ENCODE peak calls at places on chromosomes 4 and X, in nine cellular contexts. I is natural killer cell, F is colonic mucosa, S is H1, G is Calu3, T is fibroblast of lung, Y is breast epithelium, K is lower lobe of right lung, B is AG09309. V is an unnamed sample.

GRCh38 chrX:41543022-41543421 is 95.9 kb downstream of the NYX start:
- DNase-seq in I (no peak), F (no peak), S (no peak), G (no peak), T (no peak), Y (no peak), K (no peak), B (no peak), V (no peak)

GRCh38 chrX:108439961-108440696 is 491 bp downstream of the COL4A5 start:
- DNase-seq in I (no peak), F (no peak), S (no peak), G (peak), T (peak), Y (no peak), K (peak), B (no peak), V (no peak)

GRCh38 chr4:174111350-174111888 is 172.0 kb downstream of the FBXO8 start:
- DNase-seq in I (no peak), F (no peak), S (no peak), G (no peak), T (no peak), Y (no peak), K (no peak), B (no peak), V (no peak)

GRCh38 chr4:141587897-141588296 is 48.5 kb upstream of the IL15 start:
- DNase-seq in I (no peak), F (no peak), S (no peak), G (no peak), T (peak), Y (no peak), K (no peak), B (no peak), V (no peak)

GRCh38 chrX:151675121-151675746 is 20.0 kb upstream of the PRRG3 start:
- DNase-seq in I (no peak), F (no peak), S (no peak), G (no peak), T (no peak), Y (no peak), K (no peak), B (no peak), V (no peak)

GRCh38 chrX:19964017-19964710 is 26.7 kb downstream of the BCLAF3 start:
- DNase-seq in I (no peak), F (no peak), S (no peak), G (no peak), T (peak), Y (no peak), K (no peak), B (no peak), V (no peak)

GRCh38 chr4:173318648-173319211 is 15.4 kb downstream of the HMGB2 start:
- DNase-seq in I (no peak), F (no peak), S (no peak), G (no peak), T (peak), Y (no peak), K (no peak), B (no peak), V (no peak)

GRCh38 chrX:70454441-70455365 is 10.1 kb downstream of the DLG3 start:
- DNase-seq in I (peak), F (peak), S (peak), G (peak), T (peak), Y (peak), K (peak), B (no peak), V (peak)

GRCh38 chr4:55080174-55080865 is 45.1 kb downstream of the KDR start:
- DNase-seq in I (no peak), F (no peak), S (no peak), G (no peak), T (peak), Y (no peak), K (no peak), B (peak), V (no peak)

GRCh38 chrX:95383778-95384177 is 1300.9 kb upstream of the DIAPH2 start:
- DNase-seq in I (no peak), F (no peak), S (no peak), G (no peak), T (no peak), Y (no peak), K (no peak), B (no peak), V (no peak)

GRCh38 chr4:104465201-104465600 is 29.5 kb downstream of the CXXC4 start:
- DNase-seq in I (no peak), F (no peak), S (no peak), G (no peak), T (no peak), Y (no peak), K (no peak), B (no peak), V (no peak)

GRCh38 chrX:129957241-129958099 is 25.0 kb upstream of the BCORL1 start:
- DNase-seq in I (no peak), F (peak), S (no peak), G (peak), T (peak), Y (no peak), K (peak), B (no peak), V (no peak)

GRCh38 chrX:123685273-123685672 is 47.6 kb downstream of the THOC2 start:
- DNase-seq in I (no peak), F (no peak), S (no peak), G (no peak), T (no peak), Y (no peak), K (no peak), B (no peak), V (no peak)
- TF ChIP-seq CTCF in I (no peak), F (no peak), S (no peak), G (no peak), T (no peak), Y (no peak), K (no peak), B (no peak), V (no peak)

GRCh38 chr4:106201373-106201772 is 114.6 kb downstream of the TBCK start:
- DNase-seq in I (no peak), F (no peak), S (no peak), G (no peak), T (peak), Y (no peak), K (no peak), B (no peak), V (no peak)
- TF ChIP-seq CTCF in I (peak), F (no peak), S (peak), G (no peak), T (peak), Y (no peak), K (no peak), B (peak), V (no peak)

DNA sequence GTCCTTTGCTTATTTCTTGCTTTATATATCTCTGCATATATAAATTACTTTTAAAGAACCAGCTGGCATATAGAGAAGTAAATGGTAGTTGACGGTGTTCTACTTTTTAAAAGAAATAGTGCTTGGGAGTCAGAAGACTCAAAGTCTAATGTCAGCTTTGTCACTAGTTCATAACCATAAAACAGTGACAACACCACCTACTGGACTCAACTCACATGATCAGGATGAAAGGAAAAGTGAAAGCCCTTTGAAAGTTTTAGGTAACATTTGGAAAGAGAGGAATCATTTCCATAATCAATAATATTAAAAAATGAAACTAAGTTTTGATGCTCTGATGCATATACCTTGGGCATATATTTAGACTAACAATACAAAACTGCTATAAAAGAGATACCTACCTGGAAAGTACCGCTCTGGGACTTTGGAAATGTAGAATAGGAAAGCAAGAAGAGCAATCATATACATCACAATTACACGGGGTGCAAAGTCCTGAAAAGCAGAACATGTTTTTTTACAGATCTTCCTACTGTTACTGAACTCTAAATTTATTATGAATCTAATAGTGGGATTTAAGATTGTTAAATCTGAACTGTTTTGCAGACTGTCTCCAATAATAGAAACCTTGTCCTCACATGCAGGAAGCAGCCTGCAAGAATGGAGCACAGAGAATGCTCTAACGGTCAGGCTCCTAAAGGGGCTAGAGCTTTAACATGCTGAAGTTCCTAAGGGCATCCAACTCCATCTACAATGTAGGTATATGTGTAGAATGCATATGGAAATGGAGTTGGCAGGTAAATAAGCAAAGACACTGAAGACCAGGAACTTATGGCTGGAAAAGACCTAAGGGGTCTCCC is 15.6 kb downstream of the PAQR3 start:
- DNase-seq in I (no peak), F (no peak), S (no peak), G (no peak), T (no peak), Y (no peak), K (no peak), B (no peak), V (no peak)
- TF ChIP-seq CTCF in I (no peak), F (no peak), S (no peak), G (no peak), T (no peak), Y (no peak), K (no peak), B (no peak), V (no peak)

DNA sequence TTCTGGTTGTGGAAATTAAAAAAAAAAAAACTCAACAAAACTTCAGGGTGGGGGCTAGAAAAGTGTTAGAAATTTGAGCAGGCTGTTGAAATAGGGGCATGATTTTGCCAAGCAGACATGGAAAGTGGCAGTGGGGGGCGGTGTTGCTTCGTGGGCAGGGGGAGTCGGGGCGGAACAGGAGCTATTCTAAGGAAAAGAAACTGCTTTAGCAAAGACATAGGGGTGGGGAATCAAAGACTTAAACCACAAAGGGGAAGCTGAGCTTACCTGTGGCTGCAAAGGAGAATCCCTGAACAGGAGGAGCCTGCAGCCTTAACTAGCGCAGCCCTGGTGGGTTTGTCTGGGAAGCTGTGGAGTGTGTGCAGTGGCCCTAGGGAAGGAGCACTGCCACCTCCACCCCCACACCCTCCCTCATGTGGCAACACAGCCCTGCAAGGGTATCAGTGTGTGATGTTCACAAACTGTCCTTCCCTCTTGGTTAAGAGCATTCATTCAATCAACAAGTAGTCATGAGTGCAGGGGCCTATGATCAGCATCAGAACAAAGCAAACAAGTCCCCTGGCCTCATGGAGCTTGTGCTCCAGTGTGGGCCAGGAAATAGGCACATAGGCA is 20.5 kb downstream of the SEL1L3 start:
- DNase-seq in I (no peak), F (no peak), S (peak), G (no peak), T (no peak), Y (no peak), K (no peak), B (no peak), V (no peak)
- TF ChIP-seq CTCF in I (no peak), F (peak), S (peak), G (no peak), T (no peak), Y (no peak), K (no peak), B (no peak), V (no peak)

GRCh38 chr4:94332983-94333590 is 9.5 kb downstream of the HPGDS start:
- DNase-seq in I (no peak), F (no peak), S (no peak), G (peak), T (no peak), Y (no peak), K (no peak), B (no peak), V (no peak)
- TF ChIP-seq CTCF in I (no peak), F (no peak), S (peak), G (no peak), T (no peak), Y (no peak), K (no peak), B (peak), V (no peak)

DNA sequence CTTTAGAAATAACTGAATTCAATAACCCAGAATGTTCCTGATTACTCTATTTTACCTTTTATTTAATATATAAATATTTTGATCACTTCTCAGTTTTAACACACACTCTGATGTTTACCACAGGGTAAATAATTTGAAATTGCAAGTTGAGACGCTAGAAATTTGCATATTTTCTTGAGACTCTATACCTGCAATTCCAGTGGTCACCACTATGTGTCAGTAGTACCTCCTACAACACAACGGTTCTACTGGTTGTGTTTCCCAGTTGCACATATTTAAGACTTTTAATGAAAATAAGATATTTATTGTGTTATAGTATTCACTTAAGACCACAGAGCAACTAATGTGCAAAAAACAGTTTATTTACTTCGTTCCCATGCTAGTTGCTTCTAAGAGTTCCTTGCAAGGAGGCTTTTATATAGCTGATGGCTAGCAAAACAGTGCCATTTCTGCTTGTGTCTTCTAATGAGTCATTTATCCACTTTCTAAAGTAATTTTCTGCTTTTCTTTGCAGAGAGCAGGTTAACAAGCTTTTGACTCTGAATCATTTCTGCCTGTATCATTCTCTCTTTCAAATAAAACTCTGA is 98.9 kb upstream of the PDLIM3 start:
- DNase-seq in I (no peak), F (no peak), S (no peak), G (no peak), T (no peak), Y (no peak), K (no peak), B (no peak), V (no peak)
- TF ChIP-seq CTCF in I (no peak), F (no peak), S (peak), G (peak), T (peak), Y (peak), K (peak), B (peak), V (no peak)

DNA sequence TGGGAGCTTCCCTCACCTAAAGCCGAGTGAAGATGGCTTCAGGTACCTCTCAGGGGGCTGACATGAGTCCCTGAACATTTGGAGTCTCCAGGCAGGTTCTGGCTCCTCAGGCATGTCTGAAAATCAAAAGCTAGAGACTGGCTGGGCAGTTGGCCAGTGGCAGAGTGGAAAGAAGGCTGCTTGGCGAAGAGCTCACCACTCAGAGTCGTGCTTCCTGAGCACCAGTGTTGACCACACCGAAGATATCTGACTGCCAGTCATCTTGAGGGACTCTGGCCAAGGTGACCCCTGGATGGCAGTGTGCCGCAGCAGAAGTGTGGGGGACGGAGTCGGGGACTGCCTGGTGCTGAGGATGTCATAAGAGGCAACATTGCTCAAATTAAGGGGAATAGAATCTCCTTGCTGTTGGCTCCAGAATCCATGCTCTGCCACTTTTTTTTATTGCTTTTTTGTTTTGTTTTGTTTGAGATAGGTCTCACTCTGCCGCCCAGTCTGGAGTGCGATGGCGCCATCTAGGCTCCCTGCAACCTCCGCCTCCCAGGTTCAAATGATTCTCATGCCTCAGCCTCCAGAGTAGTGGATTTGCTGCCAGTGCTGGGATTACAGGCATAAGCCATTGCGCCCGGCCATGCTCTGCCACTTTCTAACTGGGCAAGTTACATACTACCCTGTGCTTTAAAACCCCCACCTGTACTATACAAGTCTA is 172.5 kb upstream of the GATB start:
- DNase-seq in I (no peak), F (no peak), S (peak), G (no peak), T (peak), Y (no peak), K (no peak), B (no peak), V (no peak)
- TF ChIP-seq CTCF in I (no peak), F (no peak), S (peak), G (no peak), T (no peak), Y (no peak), K (no peak), B (no peak), V (no peak)